ENCODE peak calls at places on chromosomes 11 and 22, in nine cellular contexts. One of them, this sample, is unnamed.

GRCh38 chr22:31055322-31056159 is 25.6 kb upstream of the SMTN start:
- DNase-seq in lower leg skin: peak; percentile 95
- DNase-seq in GM12891: no peak
- DNase-seq in transverse colon: peak; percentile 82
- DNase-seq in testis: peak; percentile 69
- DNase-seq in sigmoid colon: peak; percentile 99
- DNase-seq in HCT116: no peak
- DNase-seq in spleen: no peak
- DNase-seq in H1: no peak
- DNase-seq in this sample: no peak

GRCh38 chr11:34988294-34989255 is 72.2 kb downstream of the PDHX start:
- DNase-seq in lower leg skin: no peak
- DNase-seq in GM12891: no peak
- DNase-seq in transverse colon: no peak
- DNase-seq in testis: no peak
- DNase-seq in sigmoid colon: no peak
- DNase-seq in HCT116: no peak
- DNase-seq in spleen: no peak
- DNase-seq in H1: no peak
- DNase-seq in this sample: no peak

GRCh38 chr11:67269401-67270255 is 3.4 kb downstream of the GRK2 start:
- DNase-seq in lower leg skin: no peak
- DNase-seq in GM12891: no peak
- DNase-seq in transverse colon: peak; percentile 73
- DNase-seq in testis: no peak
- DNase-seq in sigmoid colon: peak; percentile 73
- DNase-seq in HCT116: no peak
- DNase-seq in spleen: peak; percentile 84
- DNase-seq in H1: no peak
- DNase-seq in this sample: no peak

GRCh38 chr11:87398913-87399312 is 361.2 kb downstream of the TMEM135 start:
- DNase-seq in lower leg skin: peak; percentile 89
- DNase-seq in GM12891: no peak
- DNase-seq in transverse colon: peak; percentile 11
- DNase-seq in testis: peak; percentile 83
- DNase-seq in sigmoid colon: peak; percentile 88
- DNase-seq in HCT116: no peak
- DNase-seq in spleen: no peak
- DNase-seq in H1: no peak
- DNase-seq in this sample: no peak

GRCh38 chr11:126477526-126478275 is 122.2 kb downstream of the ST3GAL4 start:
- DNase-seq in lower leg skin: no peak
- DNase-seq in GM12891: no peak
- DNase-seq in transverse colon: no peak
- DNase-seq in testis: no peak
- DNase-seq in sigmoid colon: no peak
- DNase-seq in HCT116: no peak
- DNase-seq in spleen: no peak
- DNase-seq in H1: no peak
- DNase-seq in this sample: no peak

GRCh38 chr11:70333206-70333605 is 62.7 kb downstream of the PPFIA1 start:
- DNase-seq in lower leg skin: no peak
- DNase-seq in GM12891: no peak
- DNase-seq in transverse colon: no peak
- DNase-seq in testis: no peak
- DNase-seq in sigmoid colon: no peak
- DNase-seq in HCT116: no peak
- DNase-seq in spleen: no peak
- DNase-seq in H1: no peak
- DNase-seq in this sample: no peak

GRCh38 chr11:114832532-114833125 is 154.3 kb downstream of the NXPE2 start:
- DNase-seq in lower leg skin: no peak
- DNase-seq in GM12891: no peak
- DNase-seq in transverse colon: no peak
- DNase-seq in testis: no peak
- DNase-seq in sigmoid colon: no peak
- DNase-seq in HCT116: no peak
- DNase-seq in spleen: no peak
- DNase-seq in H1: no peak
- DNase-seq in this sample: no peak

GRCh38 chr11:58926695-58927094 is 12.6 kb upstream of the GLYATL1 start:
- DNase-seq in lower leg skin: no peak
- DNase-seq in GM12891: no peak
- DNase-seq in transverse colon: no peak
- DNase-seq in testis: no peak
- DNase-seq in sigmoid colon: no peak
- DNase-seq in HCT116: no peak
- DNase-seq in spleen: no peak
- DNase-seq in H1: no peak
- DNase-seq in this sample: no peak

GRCh38 chr11:122398167-122398566 is 257.4 kb upstream of the UBASH3B start:
- DNase-seq in lower leg skin: no peak
- DNase-seq in GM12891: no peak
- DNase-seq in transverse colon: no peak
- DNase-seq in testis: no peak
- DNase-seq in sigmoid colon: no peak
- DNase-seq in HCT116: no peak
- DNase-seq in spleen: no peak
- DNase-seq in H1: no peak
- DNase-seq in this sample: no peak

GRCh38 chr11:2327032-2327431 is 25.2 kb downstream of the TSPAN32 start:
- DNase-seq in lower leg skin: peak; percentile 79
- DNase-seq in GM12891: no peak
- DNase-seq in transverse colon: no peak
- DNase-seq in testis: no peak
- DNase-seq in sigmoid colon: no peak
- DNase-seq in HCT116: no peak
- DNase-seq in spleen: peak; percentile 49
- DNase-seq in H1: no peak
- DNase-seq in this sample: no peak

GRCh38 chr11:120225372-120225909 is 14.5 kb upstream of the POU2F3 start:
- DNase-seq in lower leg skin: no peak
- DNase-seq in GM12891: no peak
- DNase-seq in transverse colon: no peak
- DNase-seq in testis: no peak
- DNase-seq in sigmoid colon: peak; percentile 79
- DNase-seq in HCT116: no peak
- DNase-seq in spleen: peak; percentile 79
- DNase-seq in H1: no peak
- DNase-seq in this sample: no peak

GRCh38 chr11:88552377-88553029 is 215.0 kb upstream of the CTSC start:
- DNase-seq in lower leg skin: peak; percentile 87
- DNase-seq in GM12891: no peak
- DNase-seq in transverse colon: peak; percentile 42
- DNase-seq in testis: peak; percentile 44
- DNase-seq in sigmoid colon: no peak
- DNase-seq in HCT116: peak; percentile 48
- DNase-seq in spleen: peak; percentile 76
- DNase-seq in H1: peak; percentile 21
- DNase-seq in this sample: peak; percentile 45

GRCh38 chr22:34055525-34056200 is 135.4 kb upstream of the LARGE1 start:
- DNase-seq in lower leg skin: no peak
- DNase-seq in GM12891: no peak
- DNase-seq in transverse colon: no peak
- DNase-seq in testis: peak; percentile 14
- DNase-seq in sigmoid colon: no peak
- DNase-seq in HCT116: no peak
- DNase-seq in spleen: no peak
- DNase-seq in H1: peak; percentile 38
- DNase-seq in this sample: no peak

GRCh38 chr22:36363378-36363931 is 24.3 kb downstream of the MYH9 start:
- DNase-seq in lower leg skin: no peak
- DNase-seq in GM12891: no peak
- DNase-seq in transverse colon: no peak
- DNase-seq in testis: no peak
- DNase-seq in sigmoid colon: no peak
- DNase-seq in HCT116: no peak
- DNase-seq in spleen: no peak
- DNase-seq in H1: no peak
- DNase-seq in this sample: peak; percentile 48

GRCh38 chr22:36364255-36365019 is 23.3 kb downstream of the MYH9 start:
- DNase-seq in lower leg skin: no peak
- DNase-seq in GM12891: no peak
- DNase-seq in transverse colon: no peak
- DNase-seq in testis: no peak
- DNase-seq in sigmoid colon: no peak
- DNase-seq in HCT116: no peak
- DNase-seq in spleen: no peak
- DNase-seq in H1: no peak
- DNase-seq in this sample: no peak

GRCh38 chr22:36366291-36366708 is 21.5 kb downstream of the MYH9 start:
- DNase-seq in lower leg skin: no peak
- DNase-seq in GM12891: no peak
- DNase-seq in transverse colon: no peak
- DNase-seq in testis: no peak
- DNase-seq in sigmoid colon: peak; percentile 90
- DNase-seq in HCT116: no peak
- DNase-seq in spleen: no peak
- DNase-seq in H1: no peak
- DNase-seq in this sample: peak; percentile 40

GRCh38 chr22:36367066-36367465 is 20.7 kb downstream of the MYH9 start:
- DNase-seq in lower leg skin: no peak
- DNase-seq in GM12891: no peak
- DNase-seq in transverse colon: no peak
- DNase-seq in testis: no peak
- DNase-seq in sigmoid colon: no peak
- DNase-seq in HCT116: no peak
- DNase-seq in spleen: no peak
- DNase-seq in H1: no peak
- DNase-seq in this sample: no peak

GRCh38 chr22:36365020-36365411 is 22.8 kb downstream of the MYH9 start:
- DNase-seq in lower leg skin: no peak
- DNase-seq in GM12891: peak; percentile 60
- DNase-seq in transverse colon: peak; percentile 75
- DNase-seq in testis: no peak
- DNase-seq in sigmoid colon: peak; percentile 90
- DNase-seq in HCT116: peak; percentile 76
- DNase-seq in spleen: no peak
- DNase-seq in H1: no peak
- DNase-seq in this sample: peak; percentile 79
- TF ChIP-seq POLR2A in lower leg skin: no peak
- TF ChIP-seq POLR2A in GM12891: no peak
- TF ChIP-seq POLR2A in transverse colon: no peak
- TF ChIP-seq POLR2A in testis: no peak
- TF ChIP-seq POLR2A in sigmoid colon: no peak
- TF ChIP-seq POLR2A in HCT116: no peak
- TF ChIP-seq POLR2A in spleen: no peak
- TF ChIP-seq POLR2A in H1: no peak
- TF ChIP-seq POLR2A in this sample: no peak

DNA sequence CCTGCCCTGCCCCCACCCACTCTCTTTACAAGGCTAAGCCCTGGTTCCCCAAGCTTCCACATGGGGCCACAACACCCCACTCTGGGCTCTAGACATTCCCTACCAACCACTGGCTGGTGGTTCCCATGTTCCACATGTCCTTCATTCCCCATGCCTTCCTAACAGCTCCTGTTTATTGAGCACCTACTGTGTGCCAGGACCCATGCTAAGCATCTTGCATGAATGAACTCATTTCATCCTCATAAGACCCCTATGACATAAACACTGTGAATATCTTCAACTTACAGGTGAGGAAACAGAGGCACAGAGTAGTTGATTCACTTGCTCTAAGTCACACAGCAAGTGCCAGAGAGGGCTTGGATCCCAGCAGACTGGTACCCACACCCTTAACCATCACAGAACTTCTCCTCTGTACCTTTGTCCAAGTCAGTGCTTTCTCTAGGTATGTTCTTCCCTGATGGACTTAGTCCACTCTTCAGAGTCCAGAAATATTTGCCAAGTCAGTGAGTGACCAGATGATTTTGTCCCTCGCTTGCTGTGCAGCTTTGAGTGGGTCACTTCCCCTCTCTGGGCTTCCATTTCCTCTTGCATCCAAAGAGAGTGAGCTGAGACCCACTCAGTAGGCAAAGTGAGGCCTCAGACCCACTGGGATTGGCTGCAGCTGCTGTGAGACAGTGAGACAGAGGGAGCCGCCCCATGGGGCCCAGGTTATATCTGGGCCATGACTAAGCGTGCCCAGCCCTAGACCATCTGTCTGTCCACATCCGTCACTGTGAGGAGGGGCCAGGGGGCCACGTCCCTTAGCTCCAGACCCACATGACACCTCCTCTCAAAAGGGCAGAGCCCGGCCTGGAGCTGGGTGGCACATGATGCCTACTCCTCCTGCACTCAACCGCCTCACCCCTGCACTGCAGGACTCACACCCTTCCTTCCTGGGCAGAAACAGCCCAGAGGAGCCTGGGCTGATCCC is 132.4 kb downstream of the MN1 start:
- DNase-seq in lower leg skin: no peak
- DNase-seq in GM12891: no peak
- DNase-seq in transverse colon: peak; percentile 56
- DNase-seq in testis: peak; percentile 84
- DNase-seq in sigmoid colon: no peak
- DNase-seq in HCT116: peak; percentile 58
- DNase-seq in spleen: peak; percentile 79
- DNase-seq in H1: no peak
- DNase-seq in this sample: peak; percentile 96
- TF ChIP-seq POLR2A in lower leg skin: no peak
- TF ChIP-seq POLR2A in GM12891: no peak
- TF ChIP-seq POLR2A in transverse colon: no peak
- TF ChIP-seq POLR2A in testis: no peak
- TF ChIP-seq POLR2A in sigmoid colon: no peak
- TF ChIP-seq POLR2A in HCT116: no peak
- TF ChIP-seq POLR2A in spleen: no peak
- TF ChIP-seq POLR2A in H1: no peak
- TF ChIP-seq POLR2A in this sample: peak; percentile 84

DNA sequence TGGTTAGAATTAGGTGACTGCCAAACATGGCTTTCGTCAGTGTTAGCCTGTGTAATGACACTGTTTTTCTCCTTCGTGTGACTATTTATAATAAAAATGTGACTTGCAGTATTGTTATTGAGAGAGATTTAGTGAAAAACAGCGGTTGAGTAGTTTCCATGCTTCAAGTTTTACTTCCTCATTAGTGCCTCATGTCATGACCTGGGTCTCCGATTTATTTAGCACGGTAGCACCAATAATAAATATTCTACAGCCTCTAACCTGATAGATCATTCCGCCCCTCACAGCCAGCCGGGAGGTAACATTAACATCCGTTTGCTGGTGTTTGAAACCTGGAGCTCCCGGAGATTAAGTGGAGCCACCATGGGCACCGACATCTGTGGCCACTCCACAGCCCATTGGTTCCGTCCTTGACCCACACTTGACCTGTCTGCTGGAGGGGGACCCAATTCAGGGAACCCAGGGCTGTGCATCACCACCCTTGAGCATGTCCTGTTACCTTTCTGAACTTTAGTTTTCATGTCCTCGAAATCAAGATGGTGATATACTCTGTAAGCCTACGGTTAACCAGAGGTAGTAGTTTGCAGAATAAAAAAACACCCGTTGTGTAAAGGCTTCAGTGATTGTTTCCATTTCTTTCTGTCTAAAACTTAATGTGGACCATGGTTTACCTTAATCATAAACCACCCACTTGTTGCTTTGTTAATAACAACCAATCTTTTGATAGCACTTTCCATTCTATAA is 104.1 kb downstream of the ATXN10 start:
- DNase-seq in lower leg skin: no peak
- DNase-seq in GM12891: no peak
- DNase-seq in transverse colon: no peak
- DNase-seq in testis: no peak
- DNase-seq in sigmoid colon: no peak
- DNase-seq in HCT116: no peak
- DNase-seq in spleen: no peak
- DNase-seq in H1: no peak
- DNase-seq in this sample: no peak
- TF ChIP-seq POLR2A in lower leg skin: no peak
- TF ChIP-seq POLR2A in GM12891: peak; percentile 44
- TF ChIP-seq POLR2A in transverse colon: no peak
- TF ChIP-seq POLR2A in testis: no peak
- TF ChIP-seq POLR2A in sigmoid colon: no peak
- TF ChIP-seq POLR2A in HCT116: no peak
- TF ChIP-seq POLR2A in spleen: no peak
- TF ChIP-seq POLR2A in H1: no peak
- TF ChIP-seq POLR2A in this sample: no peak

GRCh38 chr22:22738959-22739585 is 94.7 kb downstream of the GGTLC2 start:
- DNase-seq in lower leg skin: no peak
- DNase-seq in GM12891: no peak
- DNase-seq in transverse colon: no peak
- DNase-seq in testis: no peak
- DNase-seq in sigmoid colon: no peak
- DNase-seq in HCT116: no peak
- DNase-seq in spleen: no peak
- DNase-seq in H1: no peak
- DNase-seq in this sample: no peak
- TF ChIP-seq POLR2A in lower leg skin: no peak
- TF ChIP-seq POLR2A in GM12891: no peak
- TF ChIP-seq POLR2A in transverse colon: no peak
- TF ChIP-seq POLR2A in testis: no peak
- TF ChIP-seq POLR2A in sigmoid colon: no peak
- TF ChIP-seq POLR2A in HCT116: no peak
- TF ChIP-seq POLR2A in spleen: no peak
- TF ChIP-seq POLR2A in H1: no peak
- TF ChIP-seq POLR2A in this sample: no peak